ENCODE peak calls at places on chromosomes 11 and 22, in ten cellular contexts. H is tibial nerve, E is A549, A is cardiac muscle cell, V is spleen, T is uterus, L is mammary epithelial cell, B is sigmoid colon, J is pancreas, P is adrenal gland. I is an unnamed sample. For H3K4me1 and H3K9me3, the result is how much of the 10 kb centered on the place peaks cover.

GRCh38 chr11:35918716-35919115 is 25.1 kb upstream of the LDLRAD3 start:
- DNase-seq in J (no peak), E (no peak), B (no peak), L (no peak), T (no peak), V (no peak), H (no peak), A (no peak), P (no peak), I (no peak)

GRCh38 chr11:59187587-59187986 is 15.7 kb downstream of the DTX4 start:
- DNase-seq in H (no peak), A (no peak), B (peak), T (peak), L (no peak), P (peak), V (no peak), J (no peak), E (no peak), I (no peak)

GRCh38 chr11:61477734-61478148 is 30.8 kb upstream of the LRRC10B start:
- DNase-seq in H (peak), T (peak), V (peak), B (peak), P (peak), E (peak), J (peak), L (no peak), A (peak), I (no peak)

GRCh38 chr11:11958403-11958802 is 50.0 kb downstream of the DKK3 start:
- DNase-seq in J (no peak), T (no peak), E (no peak), B (no peak), H (no peak), L (no peak), V (peak), A (no peak), P (no peak), I (no peak)

GRCh38 chr11:119254239-119254638 is 48.1 kb downstream of the CBL start:
- DNase-seq in E (no peak), T (no peak), B (no peak), P (no peak), J (no peak), A (no peak), V (no peak), L (no peak), H (no peak), I (no peak)

GRCh38 chr11:72239849-72240460 is 4.0 kb downstream of the PHOX2A start:
- DNase-seq in B (peak), E (no peak), A (peak), L (no peak), T (no peak), H (no peak), J (peak), P (peak), V (peak), I (no peak)

GRCh38 chr11:71282581-71283351 is 30.4 kb upstream of the SHANK2 start:
- DNase-seq in J (no peak), H (no peak), L (peak), A (no peak), V (no peak), B (peak), P (no peak), T (no peak), E (no peak), I (no peak)

GRCh38 chr11:128512478-128513127 is 74.8 kb downstream of the ETS1 start:
- DNase-seq in H (no peak), A (no peak), E (no peak), B (no peak), L (no peak), J (no peak), T (no peak), V (peak), P (no peak), I (no peak)

GRCh38 chr11:119696378-119697157 is 32.4 kb downstream of the NECTIN1 start:
- DNase-seq in J (no peak), T (no peak), V (no peak), P (no peak), B (no peak), E (no peak), L (peak), A (no peak), H (no peak), I (peak)

GRCh38 chr22:19878461-19879247 is 24.0 kb upstream of the GNB1L start:
- DNase-seq in T (peak), V (peak), B (peak), E (no peak), L (no peak), A (no peak), H (no peak), P (peak), J (peak), I (peak)

GRCh38 chr11:76701701-76702100 is 31.2 kb upstream of the LRRC32 start:
- DNase-seq in V (peak), H (no peak), J (no peak), L (no peak), T (no peak), A (no peak), E (no peak), P (peak), B (no peak), I (no peak)

GRCh38 chr11:2223153-2223794 is 47.1 kb downstream of the ASCL2 start:
- DNase-seq in T (no peak), B (no peak), A (no peak), L (no peak), P (no peak), E (no peak), V (no peak), H (no peak), J (no peak), I (no peak)

GRCh38 chr11:134604886-134605285 is 192.8 kb upstream of the B3GAT1 start:
- DNase-seq in A (no peak), P (no peak), J (no peak), V (no peak), L (no peak), E (no peak), B (no peak), H (no peak), T (no peak), I (no peak)

GRCh38 chr11:66835762-66836405 is 7.4 kb upstream of the RCE1 start:
- DNase-seq in T (no peak), A (no peak), P (no peak), H (no peak), L (no peak), V (no peak), J (no peak), E (no peak), B (no peak), I (no peak)

GRCh38 chr22:30502153-30502552 is 3.3 kb downstream of the SEC14L4 start:
- DNase-seq in A (no peak), B (no peak), T (no peak), J (no peak), L (no peak), H (no peak), P (no peak), V (no peak), E (no peak), I (no peak)

GRCh38 chr11:116422976-116423375 is 349.8 kb downstream of the BUD13 start:
- DNase-seq in H (no peak), B (no peak), L (no peak), V (no peak), E (no peak), T (no peak), P (no peak), J (no peak), A (peak), I (no peak)
- TF ChIP-seq CTCF in H (no peak), B (no peak), L (no peak), V (no peak), E (no peak), T (no peak), P (no peak), J (no peak), A (no peak), I (no peak)

DNA sequence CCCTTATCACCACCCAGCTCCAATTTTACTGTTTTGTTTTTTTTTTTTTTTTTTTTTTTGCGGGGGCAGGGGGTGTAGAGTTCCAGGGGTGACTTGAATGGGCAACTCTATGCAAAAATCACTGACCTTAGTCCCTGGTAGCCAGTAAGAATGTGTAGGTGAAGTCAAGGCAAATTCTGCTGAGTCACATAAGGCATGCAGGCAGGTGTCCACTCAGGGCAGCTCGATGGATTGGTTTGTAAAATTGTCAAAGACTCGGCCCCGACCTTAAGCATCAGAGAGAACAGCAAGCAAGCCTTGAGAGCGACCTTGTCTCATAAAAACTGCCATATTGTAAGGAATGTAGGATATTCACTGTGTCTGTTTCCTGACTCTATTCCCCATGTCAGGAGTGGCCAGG is 151.3 kb upstream of the SEZ6L start:
- DNase-seq in P (no peak), E (no peak), H (no peak), V (no peak), J (no peak), A (no peak), L (no peak), T (no peak), B (no peak), I (no peak)
- H3K4me1 ChIP-seq in P (under half), E (under half), H (under half), V (under half), J (under half), A (under half), L (under half), T (under half), B (under half), I (under half)

GRCh38 chr22:48299124-48299523 is 1528.5 kb downstream of the BRD1 start:
- DNase-seq in H (no peak), B (no peak), A (no peak), E (no peak), J (no peak), L (no peak), V (no peak), T (no peak), P (no peak), I (no peak)
- H3K9me3 ChIP-seq in H (under half), B (under half), A (under half), E (under half), J (under half), L (half or more), V (under half), T (under half), P (under half), I (under half)

GRCh38 chr22:21641417-21641794 is 696 bp upstream of the SDF2L1 start:
- DNase-seq in P (peak), J (no peak), H (peak), A (peak), L (peak), T (no peak), E (peak), V (no peak), B (no peak), I (no peak)

GRCh38 chr22:21641795-21642583 is at the start of gene SDF2L1:
- DNase-seq in P (peak), J (peak), L (peak), T (peak), E (peak), B (peak), H (peak), A (peak), V (peak), I (peak)

GRCh38 chr22:21640810-21641209 is 1.3 kb upstream of the SDF2L1 start:
- DNase-seq in P (no peak), B (no peak), H (no peak), V (no peak), J (no peak), A (no peak), L (no peak), T (no peak), E (no peak), I (no peak)

GRCh38 chr22:21642584-21643448 is 714 bp downstream of the SDF2L1 start:
- DNase-seq in V (peak), B (no peak), P (peak), A (peak), J (peak), L (peak), H (no peak), T (no peak), E (peak), I (no peak)

DNA sequence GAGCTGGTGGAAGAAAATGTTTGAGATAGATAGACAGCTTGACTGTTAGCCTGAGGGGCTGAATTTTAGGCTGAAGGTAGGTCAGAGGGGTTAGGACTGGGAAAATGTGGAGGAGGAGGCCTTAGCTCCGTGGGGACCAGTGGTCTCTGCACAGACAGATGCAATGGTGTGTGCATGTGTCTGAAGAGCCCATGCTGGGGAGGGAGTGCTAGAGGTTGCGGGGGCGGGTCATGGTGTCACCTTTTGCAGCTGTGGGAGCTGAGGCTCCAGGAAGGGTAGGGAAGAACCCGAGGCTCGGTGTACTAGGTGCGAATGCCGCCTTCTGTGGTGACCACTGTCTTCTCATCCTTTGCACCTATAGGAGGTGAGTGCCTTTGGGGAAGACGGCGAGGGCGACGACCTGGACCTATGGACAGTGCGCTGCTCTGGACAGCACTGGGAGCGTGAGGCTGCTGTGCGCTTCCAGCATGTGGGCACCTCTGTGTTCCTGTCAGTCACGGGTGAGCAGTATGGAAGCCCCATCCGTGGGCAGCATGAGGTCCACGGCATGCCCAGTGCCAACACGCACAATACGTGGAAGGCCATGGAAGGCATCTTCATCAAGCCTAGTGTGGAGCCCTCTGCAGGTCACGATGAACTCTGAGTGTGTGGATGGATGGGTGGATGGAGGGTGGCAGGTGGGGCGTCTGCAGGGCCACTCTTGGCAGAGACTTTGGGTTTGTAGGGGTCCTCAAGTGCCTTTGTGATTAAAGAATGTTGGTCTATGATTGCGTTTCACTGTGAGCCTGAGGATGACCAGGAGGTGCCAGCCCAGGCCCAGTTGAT is 1.6 kb downstream of the SDF2L1 start:
- DNase-seq in B (no peak), E (no peak), L (no peak), H (no peak), P (no peak), V (no peak), T (no peak), A (no peak), J (no peak), I (no peak)
- TF ChIP-seq CTCF in B (no peak), E (no peak), L (no peak), H (no peak), P (no peak), V (no peak), T (no peak), A (peak), J (no peak), I (no peak)

DNA sequence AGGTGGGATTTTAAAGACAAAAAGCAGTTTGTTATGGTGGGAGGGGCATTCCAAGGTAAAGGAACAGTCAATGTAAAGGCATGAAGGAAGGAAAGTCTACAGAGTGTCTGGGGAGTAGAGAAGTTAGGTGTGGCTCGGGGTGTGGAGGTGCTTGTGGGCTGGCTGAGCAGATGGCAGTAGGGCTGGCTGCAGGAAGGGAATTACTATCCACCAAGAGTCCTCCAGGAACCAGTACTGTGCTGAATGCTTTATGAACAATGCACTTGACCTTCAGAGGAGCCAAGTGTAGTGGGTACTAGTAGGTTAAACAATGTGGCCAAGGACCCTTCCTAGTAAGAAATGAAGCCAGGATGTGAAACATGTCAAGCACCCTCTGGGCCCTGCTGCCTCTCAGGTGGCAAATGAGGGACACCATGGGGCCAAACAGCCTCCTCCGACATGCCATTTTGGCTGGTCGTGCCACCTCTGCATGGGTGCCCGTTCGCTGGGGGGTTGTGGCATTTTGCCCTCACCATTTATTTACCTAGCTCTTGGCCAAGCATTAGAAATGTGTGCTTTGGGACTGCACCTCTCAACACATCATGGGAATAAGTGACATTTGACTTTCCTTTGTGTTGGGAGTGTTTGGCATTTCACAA is 123.6 kb upstream of the TENM4 start:
- DNase-seq in H (no peak), B (no peak), E (no peak), T (no peak), L (no peak), A (no peak), P (no peak), J (no peak), V (no peak), I (no peak)
- H3K4me1 ChIP-seq in H (under half), B (under half), E (under half), T (under half), L (under half), A (under half), P (under half), J (under half), V (under half), I (under half)

I was measured in RWPE2.